ENCODE peak calls at places on chromosomes 2 and 18, in five cellular contexts. C is CD8-positive, alpha-beta T cell; P is epithelial cell of esophagus; V is mucosa of descending colon; U is pancreas. L is an unnamed sample.

GRCh38 chr2:96903318-96903717 is 33.4 kb upstream of the SEMA4C start:
- DNase-seq in C (no peak), P (no peak), V (no peak), U (no peak), L (no peak)

GRCh38 chr18:50791599-50792438 is 28.0 kb downstream of the MRO start:
- DNase-seq in C (no peak), P (no peak), V (no peak), U (peak), L (no peak)

GRCh38 chr2:173431191-173431590 is 76.5 kb downstream of the CDCA7 start:
- DNase-seq in C (no peak), P (no peak), V (no peak), U (no peak), L (no peak)

GRCh38 chr2:219286436-219287115 is 7.4 kb downstream of the DNAJB2 start:
- DNase-seq in C (no peak), P (peak), V (no peak), U (no peak), L (no peak)

GRCh38 chr2:28730641-28731146 is 20.9 kb upstream of the PPP1CB start:
- DNase-seq in C (no peak), P (no peak), V (no peak), U (no peak), L (no peak)

GRCh38 chr2:68971591-68972231 is 2.7 kb upstream of the GKN1 start:
- DNase-seq in C (no peak), P (peak), V (no peak), U (no peak), L (no peak)

GRCh38 chr18:21450503-21450902 is 150.0 kb downstream of the ESCO1 start:
- DNase-seq in C (no peak), P (no peak), V (no peak), U (no peak), L (no peak)

GRCh38 chr2:48941908-48942307 is 186.4 kb upstream of the LHCGR start:
- DNase-seq in C (no peak), P (no peak), V (no peak), U (no peak), L (no peak)

GRCh38 chr2:172788871-172789270 is 53.2 kb downstream of the RAPGEF4 start:
- DNase-seq in C (no peak), P (no peak), V (no peak), U (no peak), L (no peak)

GRCh38 chr2:178327516-178327915 is 123.5 kb downstream of the PRKRA start:
- DNase-seq in C (no peak), P (no peak), V (no peak), U (no peak), L (no peak)

GRCh38 chr2:62964050-62964449 is 86.6 kb upstream of the OTX1 start:
- DNase-seq in C (no peak), P (no peak), V (no peak), U (no peak), L (no peak)

GRCh38 chr2:152336103-152336853 is 1.3 kb downstream of the FMNL2 start:
- DNase-seq in C (no peak), P (peak), V (peak), U (peak), L (no peak)

GRCh38 chr2:96636772-96637171 is 1.3 kb downstream of the KANSL3 start:
- DNase-seq in C (no peak), P (peak), V (peak), U (no peak), L (no peak)

GRCh38 chr2:150610670-150611279 is 123.3 kb upstream of the RND3 start:
- DNase-seq in C (no peak), P (peak), V (peak), U (no peak), L (no peak)

GRCh38 chr18:5890606-5891360 is 4.5 kb downstream of the TMEM200C start:
- DNase-seq in C (peak), P (peak), V (peak), U (peak), L (no peak)
- H3K4me3 ChIP-seq in C (no peak), P (no peak), V (no peak), U (peak), L (no peak)

DNA sequence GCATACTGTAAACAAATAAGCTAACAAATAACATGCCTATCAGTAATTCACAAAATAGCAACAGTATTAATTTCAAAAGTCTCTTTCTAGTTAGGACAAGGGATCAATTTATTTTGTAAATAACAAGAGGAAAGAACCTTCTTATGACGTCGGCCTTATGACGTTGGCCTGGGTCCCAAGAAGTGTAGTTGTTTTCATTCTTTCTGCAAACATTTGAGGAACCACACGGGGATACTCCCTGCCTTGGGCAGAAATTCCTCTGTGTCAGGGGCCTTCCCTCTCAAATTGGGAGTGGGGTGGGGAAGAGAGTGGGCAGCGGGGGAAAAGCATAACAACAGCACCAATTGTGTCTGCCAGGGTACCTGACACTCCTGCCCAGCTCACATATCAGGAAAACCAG is 1.3 kb downstream of the CCDC68 start:
- DNase-seq in C (no peak), P (peak), V (no peak), U (no peak), L (no peak)
- H3K4me3 ChIP-seq in C (no peak), P (no peak), V (no peak), U (no peak), L (no peak)

DNA sequence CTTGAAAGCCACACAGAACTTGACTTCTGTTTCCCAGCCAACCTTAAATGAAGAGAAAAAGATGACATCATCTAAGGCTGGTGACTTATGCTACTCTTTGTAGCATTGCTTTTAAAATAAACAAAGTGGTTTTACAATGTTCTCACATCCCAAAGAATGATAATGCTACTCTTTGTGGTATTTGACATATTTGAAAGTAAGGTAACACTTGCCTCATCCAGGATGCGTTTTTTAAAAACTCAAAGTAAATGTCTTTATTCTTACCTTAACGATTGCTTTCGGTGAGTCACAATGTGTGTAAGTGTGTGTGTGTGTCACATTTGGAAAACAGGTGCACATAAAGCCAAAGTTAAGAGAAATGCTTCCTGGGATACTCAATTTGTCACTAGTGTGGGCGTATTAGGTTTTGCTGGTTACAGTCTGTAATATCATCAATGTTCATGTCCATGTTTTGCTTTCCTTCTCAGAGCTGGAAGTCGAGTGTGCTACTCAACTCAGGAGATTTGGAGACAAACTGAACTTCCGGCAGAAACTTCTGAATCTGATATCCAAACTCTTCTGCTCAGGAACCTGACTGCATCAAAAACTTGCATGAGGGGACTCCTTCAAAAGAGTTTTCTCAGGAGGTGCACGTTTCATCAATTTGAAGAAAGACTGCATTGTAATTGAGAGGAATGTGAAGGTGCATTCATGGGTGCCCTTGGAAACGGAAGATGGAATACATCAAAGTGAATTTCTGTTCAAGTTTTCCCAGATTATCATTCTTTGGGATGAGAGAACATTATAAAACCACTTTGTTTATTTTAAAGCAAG is 2.6 kb downstream of the PMAIP1 start:
- DNase-seq in C (no peak), P (peak), V (no peak), U (no peak), L (no peak)
- H3K4me3 ChIP-seq in C (no peak), P (no peak), V (no peak), U (no peak), L (no peak)

GRCh38 chr2:168486440-168486839 is 30.4 kb downstream of the CERS6 start:
- DNase-seq in C (no peak), P (no peak), V (no peak), U (no peak), L (no peak)

GRCh38 chr2:168494190-168494711 is 38.2 kb downstream of the CERS6 start:
- DNase-seq in C (no peak), P (peak), V (no peak), U (no peak), L (no peak)

GRCh38 chr2:168490015-168490874 is 34.2 kb downstream of the CERS6 start:
- DNase-seq in C (peak), P (peak), V (no peak), U (no peak), L (no peak)

GRCh38 chr2:168495524-168495923 is 39.5 kb downstream of the CERS6 start:
- DNase-seq in C (no peak), P (no peak), V (no peak), U (no peak), L (no peak)

DNA sequence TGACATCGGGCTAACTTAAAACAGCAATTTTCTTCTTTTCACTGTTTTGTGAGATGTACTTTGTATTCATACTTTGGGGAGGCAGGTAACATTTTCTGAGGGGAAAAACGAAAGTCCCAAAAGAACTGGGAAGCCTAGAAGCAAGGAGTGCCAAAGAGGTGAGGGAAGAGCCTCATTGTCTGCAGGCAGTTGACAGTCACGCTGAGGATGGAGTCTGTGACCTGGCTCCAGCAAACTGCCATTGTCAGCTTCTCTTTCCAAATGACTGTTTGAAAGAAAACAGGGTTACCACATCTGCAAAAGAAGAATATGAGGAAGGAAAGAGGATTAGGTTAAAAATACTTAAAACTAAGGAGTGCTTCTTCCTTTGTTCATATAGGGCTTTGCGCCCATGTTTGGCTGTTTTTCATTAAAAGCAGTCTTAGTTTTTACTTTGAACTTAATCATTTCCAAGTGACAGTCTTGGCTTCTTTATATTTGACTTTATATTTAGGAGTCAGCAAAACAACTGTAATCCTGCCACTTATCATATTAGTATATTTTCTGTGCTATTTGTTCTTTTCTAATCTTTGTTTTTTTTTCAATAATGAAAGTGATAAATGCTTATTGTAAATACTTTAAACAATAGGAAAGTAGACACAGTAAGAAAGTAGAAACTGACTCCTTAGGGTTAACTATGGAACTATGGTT is 35.0 kb downstream of the CERS6 start:
- DNase-seq in C (no peak), P (no peak), V (no peak), U (no peak), L (no peak)
- H3K4me3 ChIP-seq in C (peak), P (no peak), V (no peak), U (no peak), L (peak)

GRCh38 chr2:100194951-100195350 is 52.6 kb upstream of the AFF3 start:
- DNase-seq in C (no peak), P (no peak), V (no peak), U (no peak), L (no peak)
- H3K4me3 ChIP-seq in C (no peak), P (no peak), V (no peak), U (no peak), L (no peak)

L was measured in CD8-positive, alpha-beta memory T cell.